ENCODE peak calls at places on chromosomes 3 and 15, in ten cellular contexts. Q, I, M, W, T, J, Y, L, O and P are unnamed samples.
A peak's percentile ranks its signal among the peaks of the same experiment; 100 is the strongest.

GRCh38 chr3:7439101-7439500 is 578.2 kb downstream of the GRM7 start:
- DNase-seq in Y (no peak), L (no peak), J (no peak), Q (no peak), I (no peak), O (no peak), W (no peak), T (no peak), M (no peak), P (no peak)

GRCh38 chr15:70098170-70098460 is 398 bp upstream of the TLE3 start:
- DNase-seq in I (no peak), O (no peak), Y (no peak), T (no peak), L (no peak), J (no peak), Q (no peak), W (no peak), M (no peak), P (no peak)

GRCh38 chr3:198088421-198088955 is 128.5 kb downstream of the LMLN start:
- DNase-seq in M (no peak), Q (no peak), I (no peak), Y (no peak), W (no peak), T (no peak), O (no peak), J (no peak), L (no peak), P (no peak)

GRCh38 chr15:47184405-47185221 is 532.7 kb upstream of the SEMA6D start:
- DNase-seq in M (peak; percentile 30), Q (no peak), W (no peak), Y (peak; percentile 79), L (no peak), O (no peak), J (no peak), T (peak; percentile 32), I (peak; percentile 59), P (peak; percentile 15)

GRCh38 chr3:123076496-123077418 is 9.9 kb downstream of the PDIA5 start:
- DNase-seq in J (no peak), L (no peak), M (no peak), Y (peak; percentile 45), W (no peak), Q (no peak), I (no peak), O (no peak), T (no peak), P (no peak)

GRCh38 chr3:186025161-186025560 is 83.7 kb downstream of the ETV5 start:
- DNase-seq in W (peak; percentile 90), Q (no peak), I (no peak), M (peak; percentile 89), T (no peak), Y (no peak), J (no peak), O (no peak), L (no peak), P (no peak)

GRCh38 chr3:101163554-101163953 is 156.8 kb downstream of the IMPG2 start:
- DNase-seq in O (no peak), J (no peak), T (no peak), I (no peak), W (no peak), Y (no peak), L (no peak), Q (no peak), M (no peak), P (no peak)

GRCh38 chr3:42855547-42856380 is 19.9 kb downstream of the CYP8B1 start:
- DNase-seq in Q (no peak), L (no peak), T (no peak), M (no peak), I (no peak), O (no peak), J (no peak), W (no peak), Y (no peak), P (no peak)

GRCh38 chr3:123021986-123022510 is 5.5 kb downstream of the SEMA5B start:
- DNase-seq in Q (no peak), T (no peak), M (no peak), I (no peak), Y (no peak), W (no peak), L (no peak), O (no peak), J (no peak), P (no peak)

GRCh38 chr3:18369561-18370185 is 55.5 kb downstream of the SATB1 start:
- DNase-seq in W (peak; percentile 92), M (no peak), O (no peak), Y (peak; percentile 67), L (no peak), Q (no peak), I (no peak), J (no peak), T (no peak), P (no peak)